ENCODE peak calls at places on chromosomes 11 and 22, in five cellular contexts. J is prostate gland, K is esophagus muscularis mucosa, Q is uterus, O is endothelial cell of umbilical vein. A is an unnamed sample. For H3K27me3, the result is how much of the 10 kb centered on the place peaks cover.

GRCh38 chr11:116696381-116696941 is 76.3 kb downstream of the BUD13 start:
- DNase-seq in K (peak), Q (no peak), O (no peak), J (no peak), A (no peak)

GRCh38 chr11:75475767-75476650 is 43.0 kb upstream of the KLHL35 start:
- DNase-seq in J (no peak), K (no peak), Q (peak), O (no peak), A (peak)

GRCh38 chr11:117295438-117296137 is 4.4 kb downstream of the BACE1-AS start:
- DNase-seq in K (no peak), O (no peak), Q (no peak), J (no peak), A (peak)

GRCh38 chr22:47111626-47112373 is 349.4 kb downstream of the TBC1D22A start:
- DNase-seq in K (no peak), Q (peak), J (no peak), O (no peak), A (no peak)

GRCh38 chr11:115645631-115646271 is 141.5 kb upstream of the CADM1 start:
- DNase-seq in J (no peak), O (no peak), Q (no peak), K (no peak), A (no peak)

GRCh38 chr22:27991586-27992293 is 72.7 kb upstream of the PITPNB start:
- DNase-seq in O (no peak), J (no peak), Q (peak), K (no peak), A (peak)

GRCh38 chr11:95067042-95067827 is 516 bp downstream of the SRSF8 start:
- DNase-seq in O (peak), J (peak), Q (peak), K (peak), A (peak)

GRCh38 chr11:44623321-44623715 is 57.9 kb downstream of the CD82 start:
- DNase-seq in K (peak), O (peak), Q (peak), J (peak), A (peak)

GRCh38 chr11:130001491-130002351 is 914 bp downstream of the PRDM10 start:
- DNase-seq in Q (peak), O (peak), J (peak), K (no peak), A (peak)

GRCh38 chr11:86664930-86665329 is 7.5 kb downstream of the ME3 start:
- DNase-seq in K (no peak), J (no peak), O (no peak), Q (no peak), A (no peak)

GRCh38 chr22:36281726-36282077 is 28.8 kb downstream of the APOL1 start:
- DNase-seq in J (no peak), Q (peak), K (no peak), O (no peak), A (no peak)

GRCh38 chr11:118914178-118914918 is 11.4 kb downstream of the BCL9L start:
- DNase-seq in O (no peak), K (no peak), J (peak), Q (peak), A (peak)

GRCh38 chr11:33257160-33257896 is at the start of gene HIPK3:
- DNase-seq in Q (peak), O (peak), K (peak), J (peak), A (peak)

GRCh38 chr11:102560555-102561011 is 30.0 kb upstream of the MMP7 start:
- DNase-seq in O (no peak), J (peak), K (no peak), Q (peak), A (no peak)

GRCh38 chr22:23251445-23252093 is 71.3 kb downstream of the BCR start:
- DNase-seq in Q (no peak), J (no peak), O (no peak), K (no peak), A (peak)

GRCh38 chr22:48606684-48607307 is 1220.9 kb downstream of the BRD1 start:
- DNase-seq in Q (no peak), J (no peak), K (no peak), O (no peak), A (no peak)

GRCh38 chr11:78652866-78653265 is 78.2 kb upstream of the NARS2 start:
- DNase-seq in J (no peak), O (no peak), K (peak), Q (no peak), A (no peak)

GRCh38 chr11:112396092-112396491 is 135.4 kb upstream of the PLET1 start:
- DNase-seq in Q (no peak), J (no peak), O (no peak), K (no peak), A (no peak)

GRCh38 chr11:2375341-2375853 is 1.7 kb upstream of the CD81 start:
- DNase-seq in K (no peak), J (no peak), O (no peak), Q (no peak), A (no peak)

DNA sequence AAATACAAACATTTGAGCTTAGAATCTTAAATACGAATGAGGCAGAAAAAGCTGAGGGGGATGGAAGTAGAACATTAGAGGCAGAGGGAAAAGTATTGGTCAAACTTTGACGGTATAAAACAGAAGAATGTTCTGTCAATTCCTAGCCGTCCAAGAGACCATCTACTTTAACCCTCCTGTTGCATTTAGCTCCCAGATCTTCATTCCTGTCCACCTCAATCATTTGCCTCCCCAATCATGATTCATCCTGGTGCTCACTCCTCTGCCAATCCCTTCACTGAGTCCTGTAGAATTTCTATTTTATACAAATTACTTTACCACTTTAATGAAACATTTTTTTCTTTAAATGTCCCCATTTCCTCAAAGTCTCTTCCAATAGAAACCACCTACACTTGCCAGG is 28.2 kb downstream of the C2CD3 start:
- DNase-seq in K (no peak), Q (no peak), O (no peak), J (no peak), A (no peak)
- H3K27me3 ChIP-seq in K (under half), Q (under half), O (under half), J (under half), A (under half)

GRCh38 chr22:37638351-37639069 is 959 bp upstream of the SH3BP1 start:
- DNase-seq in Q (no peak), O (no peak), J (no peak), K (no peak), A (no peak)
- H3K4me3 ChIP-seq in Q (no peak), O (no peak), J (peak), K (peak), A (peak)

DNA sequence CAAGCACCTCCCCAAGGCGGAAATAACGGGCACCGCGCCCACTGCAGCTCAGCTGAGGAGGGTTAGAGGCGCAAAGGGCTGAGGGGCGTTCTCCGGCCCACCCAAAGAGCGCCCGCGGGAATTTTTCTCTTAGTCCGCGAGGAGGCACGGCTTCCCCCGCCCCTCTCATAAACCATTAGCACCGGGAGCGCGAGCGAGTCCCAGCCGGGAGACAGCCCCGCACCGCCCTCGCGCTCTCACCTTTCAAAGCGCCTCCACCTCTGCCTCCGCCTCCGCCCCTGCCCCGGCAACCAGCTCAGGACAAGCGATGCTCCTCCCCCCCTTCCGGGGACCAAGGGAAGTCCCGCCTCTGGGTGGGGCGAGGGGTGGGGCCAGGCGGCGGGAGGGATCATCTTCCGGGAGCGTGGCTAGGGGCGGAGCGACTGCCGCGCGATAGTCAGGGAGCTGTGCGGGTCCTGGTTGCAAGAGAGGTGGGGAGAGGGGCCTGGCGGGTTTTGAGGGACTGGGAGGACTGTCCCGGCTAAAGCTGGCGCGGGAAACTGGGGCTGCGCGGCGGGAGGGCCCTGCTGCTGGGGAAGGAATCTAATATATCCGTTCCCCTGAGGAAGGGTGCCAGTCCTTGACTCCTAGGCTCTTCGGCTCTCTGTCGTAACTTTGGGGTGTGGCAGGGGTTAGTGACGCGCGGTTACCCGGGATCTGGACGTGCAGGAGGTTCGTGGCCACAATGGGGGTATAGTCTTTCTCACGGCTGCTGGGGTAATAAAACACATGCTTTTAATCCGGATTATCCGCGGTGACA is at the start of the genes CCDC82 and JRKL:
- DNase-seq in K (peak), J (peak), Q (peak), O (peak), A (peak)
- TF ChIP-seq POLR2A in K (peak), J (peak), Q (peak), O (no peak), A (peak)

DNA sequence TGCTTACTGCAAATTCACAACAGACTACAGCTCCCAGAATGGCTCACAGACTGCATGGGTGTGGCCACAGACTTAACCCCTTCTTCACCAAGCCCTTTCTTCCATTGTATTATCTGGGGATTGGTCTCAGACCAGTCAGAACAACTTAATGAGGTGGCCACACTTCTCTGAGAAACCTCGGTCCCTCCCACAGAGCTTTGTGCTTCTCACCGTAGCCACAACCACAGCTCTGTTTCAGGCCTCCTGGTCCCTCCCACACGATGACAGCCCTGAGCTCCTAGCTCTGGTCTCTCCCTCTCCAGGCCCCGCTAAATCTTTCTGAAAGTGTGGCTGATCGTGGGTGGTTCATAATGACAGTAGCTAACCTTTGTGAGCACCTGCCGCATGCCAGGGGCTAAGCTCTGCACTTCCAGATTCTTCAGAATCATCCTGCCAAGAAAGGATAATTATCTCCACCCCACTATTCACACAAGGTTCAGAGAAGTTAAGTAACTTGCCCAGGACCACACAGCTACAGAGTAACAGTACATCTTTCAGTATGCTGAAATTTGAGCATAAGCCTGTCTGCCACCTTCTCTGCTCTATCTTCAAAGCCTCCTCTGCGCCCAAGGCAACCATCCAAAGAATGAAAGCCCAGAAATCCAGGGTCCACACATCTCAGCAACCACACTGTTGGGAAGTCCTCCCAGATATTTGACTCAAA is 5.4 kb downstream of the PDE2A start:
- DNase-seq in O (no peak), J (no peak), Q (no peak), K (no peak), A (no peak)
- H3K27me3 ChIP-seq in O (under half), J (under half), Q (under half), K (half or more), A (under half)

GRCh38 chr22:38257650-38258246 is 15.1 kb downstream of the TMEM184B start:
- DNase-seq in O (no peak), J (no peak), K (no peak), Q (peak), A (no peak)
- H3K4me3 ChIP-seq in O (no peak), J (peak), K (peak), Q (peak), A (no peak)

GRCh38 chr22:35258144-35258988 is 1.1 kb downstream of the HMGXB4 start:
- DNase-seq in K (no peak), Q (no peak), O (peak), J (peak), A (peak)

GRCh38 chr22:35257002-35257320 is 332 bp upstream of the HMGXB4 start:
- DNase-seq in K (no peak), Q (no peak), J (no peak), O (no peak), A (no peak)

GRCh38 chr22:35253946-35254345 is 3.3 kb upstream of the HMGXB4 start:
- DNase-seq in O (no peak), Q (no peak), K (no peak), J (no peak), A (no peak)

DNA sequence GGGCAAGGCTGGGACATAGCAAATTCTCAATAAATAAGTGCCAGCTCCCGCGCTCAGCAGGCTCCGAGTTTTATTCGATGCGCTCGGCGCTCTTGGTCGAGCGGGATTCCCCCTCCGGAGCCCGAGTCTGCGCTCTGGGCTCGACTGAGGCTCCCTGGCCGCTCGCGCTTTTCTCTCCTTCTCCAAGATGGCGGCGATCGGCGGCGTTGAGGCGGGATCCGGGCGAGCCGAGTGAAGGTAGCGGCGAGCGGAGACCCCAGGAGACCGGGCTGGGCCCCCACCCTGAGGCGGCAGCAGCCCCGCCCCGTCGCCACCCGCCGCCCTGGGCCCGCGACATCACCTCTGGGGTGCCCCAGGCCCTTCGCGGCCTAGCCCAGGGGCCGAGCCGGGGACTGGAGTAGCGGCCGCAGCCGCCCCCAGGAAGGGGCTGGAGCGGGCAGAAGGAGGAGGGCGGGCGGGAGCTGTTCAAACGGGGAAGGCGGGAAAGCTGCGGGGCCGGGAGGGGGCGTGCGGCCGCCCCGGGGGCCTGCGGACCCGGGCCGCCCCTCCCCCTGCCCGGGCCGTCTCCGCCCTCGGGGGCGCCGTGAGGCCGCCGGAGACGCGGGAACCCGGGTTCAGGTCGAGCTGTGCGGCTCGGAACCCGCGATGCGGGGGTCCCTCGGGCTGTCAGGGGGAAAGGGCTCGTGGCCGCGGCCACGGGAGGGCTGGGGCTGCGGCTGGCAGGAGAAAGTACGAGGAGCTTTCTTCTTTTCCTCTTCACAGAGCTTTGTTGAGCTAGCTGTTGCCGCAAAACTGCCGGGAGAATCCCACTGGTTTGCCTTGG is at the start of gene HMGXB4:
- DNase-seq in J (peak), Q (peak), K (peak), O (peak), A (peak)
- TF ChIP-seq POLR2A in J (no peak), Q (no peak), K (no peak), O (peak), A (no peak)

GRCh38 chr22:29310065-29310862 is 3.8 kb downstream of the GAS2L1 start:
- DNase-seq in K (no peak), O (no peak), J (peak), Q (peak), A (no peak)
- H3K27me3 ChIP-seq in K (under half), O (under half), J (under half), Q (under half), A (under half)

DNA sequence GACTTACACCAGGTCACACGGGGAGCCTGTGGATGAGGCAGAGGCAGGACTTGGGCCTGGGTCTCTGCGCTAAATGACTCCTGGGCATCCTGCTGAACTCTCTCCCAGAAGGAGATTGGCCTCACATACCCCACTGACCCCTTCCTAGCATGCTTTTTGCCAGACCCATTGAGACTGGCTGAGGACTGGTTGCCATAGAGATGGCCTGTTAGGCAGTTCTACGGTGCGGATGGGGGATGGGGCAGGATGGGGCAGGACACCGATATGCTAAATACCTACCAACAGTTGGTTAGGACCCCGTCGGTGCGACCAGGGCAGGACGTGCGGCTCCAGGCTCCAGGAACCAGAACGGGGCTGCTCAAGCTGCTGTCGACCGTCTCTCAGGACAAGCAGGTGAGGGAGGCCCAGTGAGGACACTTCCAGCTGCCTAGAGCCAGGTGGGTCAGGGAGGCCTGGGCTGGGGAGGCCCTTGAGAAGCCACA is at the start of gene TSGA10IP:
- DNase-seq in K (no peak), J (no peak), O (no peak), Q (no peak), A (no peak)
- H3K4me3 ChIP-seq in K (no peak), J (no peak), O (no peak), Q (no peak), A (no peak)

GRCh38 chr22:32815943-32816342 is 14.4 kb downstream of the TIMP3 start:
- DNase-seq in O (no peak), J (no peak), K (no peak), Q (no peak), A (no peak)

GRCh38 chr22:32817137-32817536 is 15.6 kb downstream of the TIMP3 start:
- DNase-seq in O (no peak), Q (no peak), K (no peak), J (no peak), A (no peak)

GRCh38 chr22:32818446-32819115 is 17.1 kb downstream of the TIMP3 start:
- DNase-seq in K (no peak), O (no peak), J (no peak), Q (no peak), A (peak)

GRCh38 chr22:32820131-32820882 is 18.8 kb downstream of the TIMP3 start:
- DNase-seq in K (no peak), J (no peak), Q (no peak), O (no peak), A (no peak)

DNA sequence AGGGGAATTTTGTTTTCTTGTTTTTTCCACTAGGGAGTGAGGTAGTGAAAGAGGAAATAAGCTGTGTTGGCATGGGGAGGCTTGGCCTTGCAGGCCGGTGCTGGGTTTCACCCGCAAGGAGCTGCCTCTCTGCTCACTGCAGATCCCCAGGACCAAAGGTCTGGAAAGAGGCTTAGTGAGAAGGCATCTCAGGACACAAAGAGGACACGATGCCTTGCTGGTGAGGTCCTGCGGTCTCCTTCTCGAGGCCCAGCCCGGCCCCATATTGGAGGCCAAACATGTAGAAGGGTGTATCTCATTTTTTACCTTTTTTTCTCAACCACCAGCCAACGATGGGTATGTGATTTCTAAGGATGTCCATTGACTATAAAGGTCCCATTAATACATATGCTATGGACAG is 17.6 kb downstream of the TIMP3 start:
- DNase-seq in O (no peak), J (no peak), Q (no peak), K (no peak), A (no peak)
- TF ChIP-seq POLR2A in O (no peak), J (no peak), Q (no peak), K (no peak), A (no peak)

GRCh38 chr22:39223091-39223710 is 21.6 kb downstream of the PDGFB start:
- DNase-seq in Q (no peak), O (no peak), J (no peak), K (no peak), A (no peak)
- H3K27me3 ChIP-seq in Q (under half), O (under half), J (under half), K (under half), A (under half)

A was measured in adrenal gland.